ENCODE peak calls at places on chromosomes 2 and 18, in nine cellular contexts. L is GM23338, P is hepatocyte, C is PC-3, M is SK-N-SH, N is OCI-LY7, K is PC-9, J is HCT116, A is Karpas-422. F is an unnamed sample.

GRCh38 chr2:55408946-55409868 is 10.4 kb downstream of the CCDC88A start:
- DNase-seq in L (peak; percentile 24), P (no peak), C (no peak), M (no peak), N (no peak), K (no peak), J (no peak), A (no peak), F (no peak)

GRCh38 chr2:213271947-213272346 is 12.3 kb upstream of the SPAG16 start:
- DNase-seq in L (no peak), P (no peak), C (no peak), M (no peak), N (no peak), K (no peak), J (no peak), A (no peak), F (no peak)

GRCh38 chr2:46861916-46862315 is 53.7 kb downstream of the MCFD2 start:
- DNase-seq in L (no peak), P (no peak), C (no peak), M (no peak), N (no peak), K (no peak), J (no peak), A (no peak), F (no peak)

GRCh38 chr2:113173563-113174368 is at the start of gene PSD4:
- DNase-seq in L (no peak), P (no peak), C (no peak), M (no peak), N (peak; percentile 91), K (no peak), J (no peak), A (peak; percentile 94), F (peak; percentile 90)

GRCh38 chr2:75801234-75801982 is 90.7 kb upstream of the GCFC2 start:
- DNase-seq in L (no peak), P (no peak), C (no peak), M (no peak), N (no peak), K (no peak), J (no peak), A (no peak), F (peak; percentile 57)

GRCh38 chr2:46718797-46719196 is 196.8 kb downstream of the MCFD2 start:
- DNase-seq in L (no peak), P (no peak), C (peak; percentile 61), M (no peak), N (no peak), K (peak; percentile 52), J (no peak), A (no peak), F (no peak)

GRCh38 chr2:27973592-27973991 is 83.1 kb downstream of the BABAM2 start:
- DNase-seq in L (peak; percentile 25), P (peak; percentile 20), C (peak; percentile 32), M (no peak), N (no peak), K (no peak), J (no peak), A (no peak), F (no peak)

GRCh38 chr18:69878534-69878933 is 69.1 kb downstream of the CD226 start:
- DNase-seq in L (peak; percentile 9), P (no peak), C (no peak), M (no peak), N (no peak), K (no peak), J (no peak), A (no peak), F (no peak)

GRCh38 chr2:159817278-159817677 is 19.3 kb upstream of the CD302 start:
- DNase-seq in L (no peak), P (no peak), C (no peak), M (no peak), N (no peak), K (no peak), J (no peak), A (no peak), F (no peak)

GRCh38 chr2:190678444-190679162 is 29.7 kb downstream of the NAB1 start:
- DNase-seq in L (peak; percentile 39), P (no peak), C (no peak), M (no peak), N (no peak), K (no peak), J (no peak), A (no peak), F (no peak)

GRCh38 chr18:12476955-12477354 is 69.2 kb downstream of the PRELID3A start:
- DNase-seq in L (no peak), P (no peak), C (no peak), M (no peak), N (no peak), K (no peak), J (no peak), A (no peak), F (no peak)

GRCh38 chr2:110793034-110793433 is 60.7 kb downstream of the ACOXL start:
- DNase-seq in L (no peak), P (no peak), C (no peak), M (no peak), N (no peak), K (no peak), J (no peak), A (no peak), F (no peak)

DNA sequence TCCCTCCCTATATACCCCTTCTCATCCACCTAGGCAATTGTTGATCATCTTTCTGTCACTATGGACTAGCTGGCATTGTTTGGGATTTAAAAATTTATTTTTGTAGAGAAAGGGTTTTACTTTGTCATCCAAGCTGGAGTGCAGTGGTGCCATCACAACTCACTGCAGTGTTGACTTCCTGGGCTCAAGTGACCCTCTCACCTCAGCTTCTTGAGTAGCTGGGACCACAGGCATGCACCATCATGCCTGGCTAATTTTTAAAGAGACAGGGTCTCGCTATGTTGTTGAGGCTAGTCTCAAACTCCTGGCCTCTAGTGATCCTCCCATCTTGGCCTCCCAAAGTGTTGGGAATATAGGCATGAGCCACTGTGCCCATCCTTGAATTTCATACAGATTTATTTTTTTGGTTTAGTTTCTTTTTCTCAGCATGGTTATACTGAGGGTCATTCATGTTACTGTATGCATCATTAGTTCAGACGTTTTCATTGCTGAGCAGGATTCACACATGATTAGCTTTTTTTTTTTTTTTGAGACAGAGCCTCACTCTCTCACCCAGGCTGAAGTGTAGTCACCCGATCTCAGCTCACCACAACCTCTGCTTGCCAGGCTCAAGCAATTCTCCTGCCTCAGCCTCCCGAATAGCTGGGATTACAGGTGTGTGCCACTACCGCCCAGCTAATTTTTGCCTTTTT is 8.6 kb upstream of the PCARE start:
- DNase-seq in L (no peak), P (no peak), C (no peak), M (no peak), N (no peak), K (no peak), J (no peak), A (no peak), F (no peak)
- H3K9me2 ChIP-seq in L (no peaks in the 10 kb centered on the region), P (no peaks in the 10 kb centered on the region), C (no peaks in the 10 kb centered on the region), M (no peaks in the 10 kb centered on the region), N (no peaks in the 10 kb centered on the region), K (no peaks in the 10 kb centered on the region), J (no peaks in the 10 kb centered on the region), A (no peaks in the 10 kb centered on the region), F (no peaks in the 10 kb centered on the region)

DNA sequence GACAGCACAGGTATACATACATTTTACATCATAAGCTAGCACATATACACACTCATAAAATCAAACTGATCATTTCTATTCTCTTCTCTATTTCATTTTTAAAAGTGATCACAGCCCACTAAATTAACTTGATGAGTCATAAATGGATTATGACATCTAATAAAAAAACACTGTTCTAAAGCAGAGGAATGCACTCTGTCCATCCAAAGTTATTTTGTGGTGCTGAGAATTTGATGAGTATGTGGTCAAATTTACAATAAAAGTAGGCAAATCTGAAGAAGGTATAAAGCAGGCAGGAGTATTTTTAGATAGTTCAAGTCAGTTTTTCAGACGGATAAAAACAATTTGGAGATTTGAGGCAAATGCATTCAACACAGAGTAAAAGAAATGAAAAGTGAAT is 104.4 kb downstream of the NOL4 start:
- DNase-seq in L (no peak), P (no peak), C (peak; percentile 5), M (no peak), N (no peak), K (no peak), J (no peak), A (no peak), F (no peak)
- H4K20me1 ChIP-seq in L (no peaks in the 10 kb centered on the region), P (no peaks in the 10 kb centered on the region), C (no peaks in the 10 kb centered on the region), M (no peaks in the 10 kb centered on the region), N (no peaks in the 10 kb centered on the region), K (no peaks in the 10 kb centered on the region), J (no peaks in the 10 kb centered on the region), A (no peaks in the 10 kb centered on the region), F (no peaks in the 10 kb centered on the region)

GRCh38 chr2:96317584-96317997 is 7.5 kb upstream of the ITPRIPL1 start:
- DNase-seq in L (no peak), P (no peak), C (no peak), M (no peak), N (no peak), K (no peak), J (no peak), A (no peak), F (no peak)

GRCh38 chr2:96315005-96315399 is 9.7 kb upstream of the SNRNP200 start:
- DNase-seq in L (no peak), P (no peak), C (no peak), M (no peak), N (no peak), K (no peak), J (no peak), A (no peak), F (no peak)

GRCh38 chr2:96315400-96316071 is 9.6 kb upstream of the ITPRIPL1 start:
- DNase-seq in L (no peak), P (no peak), C (peak; percentile 28), M (no peak), N (peak; percentile 43), K (peak; percentile 39), J (no peak), A (no peak), F (no peak)

GRCh38 chr2:96318723-96319122 is 6.4 kb upstream of the ITPRIPL1 start:
- DNase-seq in L (no peak), P (no peak), C (no peak), M (no peak), N (no peak), K (no peak), J (no peak), A (no peak), F (no peak)

DNA sequence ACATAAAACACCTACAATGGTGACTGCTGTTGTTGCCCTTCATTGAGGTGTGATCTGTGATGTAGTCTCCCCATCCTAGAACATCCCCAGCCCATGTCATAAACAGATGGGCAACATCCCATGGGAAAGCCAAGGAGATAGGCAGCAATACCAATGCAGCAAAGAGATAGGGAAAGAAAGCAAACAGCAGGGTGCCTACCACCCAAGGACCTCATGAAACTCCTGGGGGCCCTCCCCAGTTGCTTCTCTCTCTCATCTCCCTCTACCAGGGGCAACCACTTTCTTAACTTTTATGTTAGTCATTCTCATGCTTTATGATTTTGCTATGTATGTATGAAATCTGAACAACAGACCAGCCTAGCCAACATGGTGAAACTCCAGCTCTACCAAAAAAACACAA is 8.1 kb upstream of the ITPRIPL1 start:
- DNase-seq in L (no peak), P (no peak), C (no peak), M (no peak), N (no peak), K (no peak), J (no peak), A (no peak), F (no peak)
- H3K9me2 ChIP-seq in L (no peaks in the 10 kb centered on the region), P (no peaks in the 10 kb centered on the region), C (no peaks in the 10 kb centered on the region), M (no peaks in the 10 kb centered on the region), N (no peaks in the 10 kb centered on the region), K (no peaks in the 10 kb centered on the region), J (no peaks in the 10 kb centered on the region), A (no peaks in the 10 kb centered on the region), F (no peaks in the 10 kb centered on the region)

DNA sequence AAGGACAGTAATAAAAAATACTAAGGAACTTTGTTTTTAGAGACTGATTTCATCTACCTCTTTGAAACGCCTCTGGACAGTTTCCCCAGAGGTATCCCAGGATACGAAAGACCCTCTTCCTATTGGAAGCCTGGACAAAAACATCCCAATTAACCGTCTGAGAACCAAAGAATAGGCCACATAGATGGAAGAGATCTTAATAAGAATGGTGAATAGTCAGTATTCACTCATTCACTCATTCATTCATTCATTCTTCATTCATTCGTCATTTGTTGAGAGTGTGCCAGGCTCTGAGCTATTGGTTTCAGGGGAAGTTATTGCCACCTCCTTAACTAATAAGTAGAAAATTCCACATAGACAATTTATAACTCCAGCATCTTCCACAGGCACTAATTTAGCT is 73.2 kb upstream of the SP5 start:
- DNase-seq in L (no peak), P (no peak), C (no peak), M (no peak), N (no peak), K (no peak), J (no peak), A (no peak), F (no peak)
- H4K20me1 ChIP-seq in L (no peaks in the 10 kb centered on the region), P (no peaks in the 10 kb centered on the region), C (no peaks in the 10 kb centered on the region), M (no peaks in the 10 kb centered on the region), N (no peaks in the 10 kb centered on the region), K (no peaks in the 10 kb centered on the region), J (no peaks in the 10 kb centered on the region), A (no peaks in the 10 kb centered on the region), F (no peaks in the 10 kb centered on the region)